ENCODE peak calls at places on chromosomes 12 and 14, in four cellular contexts. T is transverse colon, D is NT2/D1, I is neuronal stem cell. N is an unnamed sample. For H3K27me3, the result is how much of the 10 kb centered on the place peaks cover.

GRCh38 chr12:68832504-68832867 is 24.5 kb downstream of the MDM2 start:
- DNase-seq in D (no peak), T (no peak), I (no peak), N (no peak)

GRCh38 chr12:104788848-104789271 is 169.2 kb downstream of the SLC41A2 start:
- DNase-seq in T (no peak), D (peak), I (peak), N (no peak)

GRCh38 chr12:5783274-5783920 is 161.7 kb downstream of the ANO2 start:
- DNase-seq in I (no peak), T (no peak), D (no peak), N (no peak)

GRCh38 chr12:19979584-19979983 is 388.8 kb upstream of the PDE3A start:
- DNase-seq in T (no peak), I (no peak), D (no peak), N (no peak)

GRCh38 chr12:76199808-76200207 is 115.3 kb upstream of the NAP1L1 start:
- DNase-seq in T (no peak), D (no peak), I (no peak), N (no peak)

GRCh38 chr12:102023343-102023930 is 38.4 kb downstream of the WASHC3 start:
- DNase-seq in D (no peak), I (no peak), T (no peak), N (no peak)

GRCh38 chr14:69318901-69319475 is 59.0 kb downstream of the GALNT16 start:
- DNase-seq in T (no peak), I (no peak), D (no peak), N (no peak)

GRCh38 chr14:76186318-76187027 is 34.8 kb downstream of the GPATCH2L start:
- DNase-seq in D (no peak), T (no peak), I (no peak), N (no peak)

GRCh38 chr14:54766276-54767138 is 136.1 kb downstream of the GCH1 start:
- DNase-seq in T (no peak), D (no peak), I (no peak), N (no peak)

GRCh38 chr14:72169521-72169920 is 237.3 kb downstream of the RGS6 start:
- DNase-seq in T (no peak), I (no peak), D (no peak), N (no peak)

GRCh38 chr14:74879427-74880180 is 2.1 kb upstream of the DLST start:
- DNase-seq in D (no peak), T (no peak), I (no peak), N (no peak)

GRCh38 chr12:77992760-77993159 is 162.1 kb downstream of the NAV3 start:
- DNase-seq in I (no peak), T (no peak), D (no peak), N (no peak)

GRCh38 chr14:49997991-49998390 is 105.1 kb downstream of the ARF6 start:
- DNase-seq in I (no peak), D (no peak), T (no peak), N (no peak)

GRCh38 chr12:51320695-51321320 is 3.2 kb downstream of the BIN2 start:
- DNase-seq in I (peak), T (peak), D (peak), N (no peak)

GRCh38 chr12:47591387-47591786 is 114.4 kb downstream of the RPAP3 start:
- DNase-seq in T (no peak), I (no peak), D (no peak), N (no peak)

GRCh38 chr12:131402781-131403396 is 308.0 kb upstream of the SFSWAP start:
- DNase-seq in I (no peak), D (no peak), T (no peak), N (no peak)
- H3K4me3 ChIP-seq in I (no peak), D (no peak), T (no peak), N (no peak)

DNA sequence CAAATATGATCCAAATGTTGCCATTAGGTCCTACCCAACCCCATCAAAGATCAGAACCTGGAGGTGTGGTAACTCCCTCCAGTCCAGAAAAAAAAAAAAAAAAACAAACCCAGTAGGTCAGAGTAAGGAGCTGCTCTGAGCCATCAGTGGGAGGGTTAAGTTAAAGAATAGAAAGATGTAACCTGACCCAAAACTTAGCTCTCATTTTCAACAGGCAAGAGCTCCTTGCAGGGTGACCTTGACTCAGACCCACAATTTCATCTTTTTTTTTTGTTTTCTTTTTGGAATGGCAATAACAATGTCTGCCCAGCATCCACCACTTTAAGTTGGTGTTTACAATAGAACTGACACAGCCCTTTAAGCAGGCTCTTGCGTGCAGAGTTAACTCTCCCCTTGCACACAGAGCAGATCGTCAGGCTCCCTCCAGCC is 178.4 kb upstream of the EEA1 start:
- DNase-seq in T (no peak), I (no peak), D (no peak), N (no peak)
- H3K27me3 ChIP-seq in T (under half), I (under half), D (under half), N (under half)

GRCh38 chr12:9081667-9082243 is 34.0 kb downstream of the A2M start:
- DNase-seq in D (no peak), I (no peak), T (no peak), N (no peak)

GRCh38 chr12:9086087-9086486 is 29.6 kb downstream of the A2M start:
- DNase-seq in T (no peak), D (no peak), I (no peak), N (no peak)

GRCh38 chr12:9087087-9087835 is 28.5 kb downstream of the A2M start:
- DNase-seq in T (no peak), I (no peak), D (no peak), N (no peak)

GRCh38 chr12:9084417-9084816 is 31.3 kb downstream of the A2M start:
- DNase-seq in I (no peak), D (no peak), T (no peak), N (no peak)

DNA sequence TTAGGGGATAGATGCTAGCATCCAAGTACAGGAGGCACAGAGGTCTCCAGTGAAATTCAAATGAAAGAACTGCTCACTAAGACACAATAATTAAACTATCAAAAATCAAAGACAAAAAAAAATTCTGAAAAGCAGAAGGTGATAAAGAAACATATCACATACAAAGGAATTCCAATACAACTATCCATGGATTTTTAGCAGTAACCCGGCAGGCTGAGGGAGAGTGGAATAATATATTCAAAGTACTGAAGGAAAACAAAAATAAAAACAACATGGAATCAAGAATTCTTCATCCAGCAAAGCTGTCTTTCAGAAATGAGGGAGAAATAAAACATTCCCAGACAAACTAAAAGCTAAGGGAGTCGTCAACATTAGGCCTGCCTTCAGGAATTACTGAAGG is 31.9 kb downstream of the A2M start:
- DNase-seq in I (no peak), T (no peak), D (no peak), N (no peak)
- H3K4me3 ChIP-seq in I (no peak), T (no peak), D (no peak), N (no peak)

DNA sequence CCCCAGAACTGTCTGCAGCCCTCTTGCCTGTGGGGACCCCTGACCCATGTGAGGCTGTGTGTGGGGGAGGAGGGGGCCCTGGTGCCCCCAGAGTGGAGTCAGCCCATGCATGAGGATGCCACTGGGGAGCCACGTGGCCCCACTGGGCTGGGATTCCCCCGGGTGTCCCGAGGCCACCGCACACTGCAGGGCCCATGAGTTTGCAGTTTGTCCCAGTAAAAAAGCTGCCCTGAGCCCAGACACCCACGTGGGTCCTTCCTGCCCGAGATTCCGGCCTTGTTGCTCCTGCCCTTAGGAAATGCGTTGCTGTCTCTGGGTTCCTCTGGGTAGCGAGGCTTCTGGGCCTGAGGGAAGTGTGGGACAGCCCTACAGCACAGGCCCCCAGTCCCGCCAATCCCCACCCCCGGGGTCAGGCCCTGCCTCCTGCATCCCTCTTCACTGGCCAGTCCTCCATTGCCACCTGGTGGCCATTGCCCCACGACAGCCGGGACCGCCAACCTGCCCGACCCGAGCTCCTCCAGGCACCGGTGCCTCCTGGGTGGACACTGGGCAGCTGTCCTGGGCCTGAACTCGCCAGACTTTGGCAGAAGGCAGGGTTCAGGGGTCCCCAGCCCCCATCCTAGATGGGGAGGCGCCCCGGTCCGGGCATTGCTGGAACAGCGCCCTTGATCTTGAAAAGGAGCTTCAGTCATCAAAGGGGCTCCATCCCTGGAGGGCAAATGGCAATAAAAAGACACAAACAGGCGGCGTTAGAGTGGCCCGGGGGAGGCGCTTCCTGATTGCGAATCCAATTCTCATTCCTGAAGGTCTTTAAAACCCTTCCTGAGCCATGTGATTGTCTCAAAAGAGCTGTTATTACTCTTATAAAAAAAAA is 15.6 kb upstream of the C14orf180 start:
- DNase-seq in I (peak), T (peak), D (peak), N (peak)
- H3K27me3 ChIP-seq in I (under half), T (half or more), D (under half), N (under half)

GRCh38 chr12:45483571-45483970 is 245.9 kb upstream of the ARID2 start:
- DNase-seq in I (no peak), T (no peak), D (no peak), N (no peak)
- H3K4me3 ChIP-seq in I (no peak), T (no peak), D (no peak), N (no peak)

DNA sequence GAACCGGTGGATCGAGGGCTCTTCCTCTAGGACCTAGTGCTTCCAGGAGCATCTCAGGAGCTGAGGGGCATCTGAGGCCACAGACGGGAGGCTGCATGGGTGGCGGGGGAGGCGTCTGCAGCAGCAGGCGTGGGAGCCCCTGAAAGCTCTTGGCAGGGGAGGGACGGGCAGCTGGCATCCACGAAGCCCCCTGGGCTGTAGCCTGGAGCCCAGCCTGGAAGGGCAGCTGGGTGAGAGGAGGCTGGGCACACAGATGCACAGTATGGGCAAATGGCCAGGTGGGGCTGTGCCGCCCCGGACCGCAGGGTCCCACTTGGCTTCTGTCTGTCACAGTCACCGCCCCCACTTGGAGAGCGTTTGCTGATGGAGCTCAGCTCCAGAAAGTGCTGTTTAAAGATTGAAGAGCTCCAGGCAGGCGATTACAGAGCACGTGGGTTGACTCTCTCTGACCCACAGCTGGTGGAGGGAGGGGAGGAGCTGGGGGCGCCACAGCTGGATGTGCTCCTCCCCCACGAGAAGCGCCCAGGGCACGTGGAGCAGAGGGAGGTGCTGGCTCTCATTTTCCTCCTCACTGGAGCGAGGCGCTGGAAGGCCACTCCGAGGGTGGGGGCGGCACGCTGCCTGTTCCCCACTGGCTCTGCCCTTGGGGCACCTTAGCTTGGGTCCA is 155.0 kb upstream of the C14orf180 start:
- DNase-seq in I (no peak), D (no peak), T (no peak), N (no peak)
- H3K27me3 ChIP-seq in I (under half), D (under half), T (under half), N (under half)